ENCODE peak calls at places on chromosomes 4 and X, in seven cellular contexts. W, P, K, U, X, E and D are unnamed samples.

GRCh38 chr4:125321709-125322362 is 7.1 kb downstream of the FAT4 start:
- DNase-seq in U (peak), E (no peak), K (no peak), X (peak), P (no peak), W (peak), D (no peak)

GRCh38 chrX:75038925-75039324 is 113.7 kb upstream of the NEXMIF start:
- DNase-seq in U (peak), W (peak), X (peak), P (no peak), K (peak), E (no peak), D (peak)

GRCh38 chr4:161133877-161134276 is 1029.9 kb downstream of the FSTL5 start:
- DNase-seq in E (no peak), W (no peak), K (no peak), U (no peak), X (no peak), P (no peak), D (no peak)

GRCh38 chr4:86033171-86033570 is 326.7 kb downstream of the MAPK10 start:
- DNase-seq in U (peak), X (peak), W (peak), E (no peak), P (peak), K (peak), D (no peak)

GRCh38 chrX:150933945-150934350 is 35.5 kb upstream of the CD99L2 start:
- DNase-seq in E (no peak), U (no peak), X (no peak), P (no peak), W (no peak), K (no peak), D (no peak)

GRCh38 chr4:23900636-23901035 is 10.8 kb upstream of the PPARGC1A start:
- DNase-seq in P (no peak), X (no peak), E (no peak), U (no peak), K (no peak), W (no peak), D (no peak)

GRCh38 chr4:53780736-53781400 is 189.6 kb upstream of the LNX1 start:
- DNase-seq in U (peak), X (peak), K (no peak), E (no peak), P (no peak), W (no peak), D (no peak)

GRCh38 chr4:37767546-37767945 is 58.9 kb upstream of the PGM2 start:
- DNase-seq in E (peak), W (peak), U (peak), X (peak), P (peak), K (peak), D (no peak)

GRCh38 chr4:5638976-5639375 is 69.4 kb downstream of the EVC2 start:
- DNase-seq in P (no peak), U (peak), W (no peak), K (no peak), X (peak), E (no peak), D (no peak)

GRCh38 chr4:26858947-26859401 is 1.7 kb upstream of the STIM2 start:
- DNase-seq in P (no peak), U (peak), K (no peak), X (peak), W (no peak), E (no peak), D (no peak)

GRCh38 chrX:48450076-48450475 is 20.0 kb downstream of the SLC38A5 start:
- DNase-seq in U (no peak), X (no peak), W (no peak), E (no peak), K (no peak), P (no peak), D (no peak)

GRCh38 chrX:115896362-115896761 is 274.2 kb upstream of the AGTR2 start:
- DNase-seq in U (no peak), K (no peak), X (no peak), P (no peak), E (no peak), W (no peak), D (no peak)

GRCh38 chr4:5416637-5417036 is 291.7 kb downstream of the EVC2 start:
- DNase-seq in W (no peak), K (no peak), P (no peak), E (no peak), U (no peak), X (no peak), D (no peak)

GRCh38 chr4:181860157-181860556 is 383.0 kb upstream of the TENM3 start:
- DNase-seq in U (peak), K (no peak), X (peak), W (peak), P (no peak), E (no peak), D (peak)

GRCh38 chrX:627995-628394 is 2.6 kb upstream of the SHOX start:
- DNase-seq in P (no peak), U (no peak), K (no peak), E (no peak), X (no peak), W (no peak), D (no peak)

GRCh38 chrX:46737462-46737861 is 21.5 kb downstream of the SLC9A7 start:
- DNase-seq in U (peak), K (no peak), W (peak), X (peak), E (no peak), P (no peak), D (no peak)

GRCh38 chr4:127732623-127733199 is 2.5 kb downstream of the SLC25A31 start:
- DNase-seq in E (no peak), W (peak), U (peak), P (no peak), K (peak), X (peak), D (peak)

GRCh38 chr4:109735566-109736454 is 5.9 kb upstream of the PLA2G12A start:
- DNase-seq in W (peak), K (no peak), U (peak), E (no peak), P (no peak), X (peak), D (no peak)

GRCh38 chr4:185997287-185997686 is 71.7 kb upstream of the TLR3 start:
- DNase-seq in P (peak), E (no peak), U (no peak), X (no peak), W (no peak), K (no peak), D (no peak)

GRCh38 chr4:80237992-80238391 is 28.5 kb upstream of the FGF5 start:
- DNase-seq in X (peak), E (no peak), K (no peak), P (no peak), W (peak), U (peak), D (peak)

GRCh38 chr4:149830823-149831222 is 15.2 kb upstream of the IQCM start:
- DNase-seq in U (no peak), E (no peak), P (no peak), K (no peak), W (no peak), X (peak), D (no peak)

GRCh38 chr4:89788243-89789072 is 48.5 kb downstream of the SNCA start:
- DNase-seq in X (peak), U (peak), P (no peak), W (peak), K (no peak), E (no peak), D (no peak)

GRCh38 chrX:154918060-154918483 is 31.9 kb downstream of the F8A1 start:
- DNase-seq in K (peak), U (peak), X (peak), W (peak), P (peak), E (no peak), D (peak)

GRCh38 chr4:47839259-47839658 is 1.4 kb upstream of the CORIN start:
- DNase-seq in W (peak), K (no peak), X (peak), E (no peak), P (no peak), U (peak), D (no peak)

GRCh38 chr4:38356686-38357085 is 307.3 kb upstream of the KLF3 start:
- DNase-seq in X (no peak), P (no peak), K (no peak), U (no peak), E (no peak), W (no peak), D (no peak)

GRCh38 chrX:129813662-129814061 is 30.0 kb downstream of the ZDHHC9 start:
- DNase-seq in W (no peak), U (no peak), K (no peak), P (no peak), X (no peak), E (no peak), D (no peak)
- H3K4me3 ChIP-seq in W (no peak), U (no peak), K (no peak), P (no peak), X (no peak), E (no peak), D (no peak)

DNA sequence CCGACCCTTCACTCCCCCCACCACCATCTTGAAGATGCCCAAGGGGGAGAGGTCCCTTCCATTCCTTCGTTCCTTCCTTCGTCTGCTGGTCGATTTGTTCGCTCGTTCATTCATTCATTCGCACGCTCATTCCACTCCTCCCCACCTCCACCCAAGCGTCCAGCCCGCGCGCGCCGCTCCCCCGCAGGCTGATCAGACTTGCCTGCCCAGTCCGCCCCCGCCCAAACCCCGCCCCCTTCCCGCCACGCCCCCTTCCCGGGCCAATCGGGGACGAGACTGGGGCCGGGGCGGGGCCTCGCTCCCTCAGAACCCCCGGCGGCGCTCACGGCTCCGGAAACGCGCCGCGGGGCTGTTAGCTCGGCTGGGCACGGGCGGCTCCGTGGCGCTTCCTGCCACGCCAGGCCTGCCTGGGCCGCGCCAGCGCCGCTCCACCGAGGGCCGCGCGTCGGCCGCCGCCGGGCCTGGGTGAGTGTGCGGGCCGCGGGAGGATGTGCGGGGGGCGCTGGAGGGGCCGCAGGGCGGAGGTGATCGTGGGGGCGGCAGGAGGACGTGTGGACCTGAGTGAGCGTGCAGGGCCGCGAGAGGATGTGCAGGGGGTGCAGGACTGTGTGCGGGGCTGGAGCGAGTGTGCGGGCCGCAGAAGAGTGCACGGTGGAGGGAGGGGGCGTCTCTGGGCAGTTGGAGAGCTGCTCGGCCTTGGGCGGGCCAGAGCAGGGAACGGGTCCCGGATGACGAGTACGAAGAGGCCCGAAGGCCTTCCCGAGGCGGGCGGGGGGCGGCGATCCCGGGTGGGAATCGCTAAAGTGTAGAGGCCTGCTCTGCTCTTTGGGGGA is at the start of gene ZNF275:
- DNase-seq in E (peak), W (peak), P (peak), X (peak), U (peak), K (peak), D (no peak)
- TF ChIP-seq CTCF in E (no peak), W (no peak), P (no peak), X (no peak), U (no peak), K (no peak), D (no peak)

GRCh38 chrX:68992998-68993397 is 164.2 kb downstream of the EFNB1 start:
- DNase-seq in X (no peak), K (no peak), P (no peak), U (no peak), W (no peak), E (no peak), D (no peak)

GRCh38 chrX:68990948-68991347 is 162.1 kb downstream of the EFNB1 start:
- DNase-seq in K (no peak), W (no peak), P (no peak), X (no peak), E (no peak), U (no peak), D (no peak)

GRCh38 chrX:68989456-68989855 is 160.6 kb downstream of the EFNB1 start:
- DNase-seq in W (no peak), E (no peak), K (no peak), U (no peak), X (no peak), P (no peak), D (no peak)

GRCh38 chrX:68989865-68990606 is 161.2 kb downstream of the EFNB1 start:
- DNase-seq in K (no peak), W (peak), U (peak), X (peak), P (no peak), E (no peak), D (no peak)

DNA sequence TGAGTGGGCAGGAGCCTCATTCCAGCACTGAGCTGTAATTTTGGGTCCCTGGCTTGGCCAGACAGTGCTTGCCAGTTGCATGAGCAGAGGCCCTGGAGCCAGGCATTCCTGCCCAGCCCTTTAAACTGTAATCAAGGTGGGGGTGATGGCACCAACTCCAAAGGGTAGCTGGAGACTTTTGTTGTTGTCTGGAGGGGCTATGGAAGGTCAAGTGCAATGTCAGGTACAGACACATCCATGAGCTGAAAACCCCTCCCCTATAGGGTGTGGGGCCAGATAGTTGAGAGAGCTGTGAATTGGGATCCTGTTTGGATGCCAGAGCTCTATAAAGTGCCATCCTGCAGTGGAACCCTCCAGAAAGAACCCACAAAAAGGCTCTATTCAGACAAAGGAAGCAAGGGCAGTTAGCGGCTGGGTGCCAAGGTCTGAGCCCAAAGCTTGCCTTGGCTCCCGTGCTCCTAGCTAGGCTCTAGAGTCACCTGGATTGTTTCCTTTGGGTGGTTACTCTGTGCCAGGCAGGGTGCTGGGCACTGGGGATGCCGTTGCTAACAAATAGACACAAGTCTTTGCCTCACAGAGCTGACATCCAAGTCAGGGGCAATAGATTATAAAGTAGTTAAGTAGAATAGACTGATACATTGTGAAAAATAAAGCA is 163.0 kb downstream of the EFNB1 start:
- DNase-seq in U (no peak), K (no peak), P (no peak), W (no peak), E (no peak), X (no peak), D (no peak)
- H3K4me3 ChIP-seq in U (no peak), K (no peak), P (no peak), W (no peak), E (no peak), X (no peak), D (no peak)

GRCh38 chr4:3246458-3247398 is 2.2 kb upstream of the MSANTD1 start:
- DNase-seq in K (no peak), X (no peak), E (peak), P (no peak), W (no peak), U (no peak), D (no peak)
- TF ChIP-seq CTCF in K (no peak), X (no peak), E (no peak), P (no peak), W (no peak), U (no peak), D (no peak)

DNA sequence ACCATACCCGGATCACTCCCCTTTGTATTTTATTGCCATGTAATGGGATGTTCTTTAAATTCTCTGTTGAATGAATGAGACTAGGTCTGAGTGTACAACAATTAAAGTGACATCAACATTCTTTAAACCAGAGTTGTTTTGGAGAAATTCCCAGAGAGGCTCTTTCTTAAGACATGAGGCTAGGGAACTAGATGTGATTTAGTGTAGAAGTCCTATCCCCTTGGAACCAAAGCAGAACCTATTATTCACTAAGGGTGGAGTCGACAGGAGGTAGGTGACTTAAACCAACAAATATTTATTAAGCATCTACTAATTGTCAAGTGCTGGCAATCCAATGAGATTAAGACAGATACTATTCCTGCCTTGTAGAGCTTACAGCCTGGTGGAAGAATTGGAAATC is 1.7 kb downstream of the EIF1AX start:
- DNase-seq in U (peak), X (peak), W (peak), K (no peak), E (no peak), P (no peak), D (no peak)
- H3K4me3 ChIP-seq in U (peak), X (peak), W (peak), K (peak), E (no peak), P (peak), D (peak)

GRCh38 chrX:73401591-73402266 is 45.1 kb upstream of the CDX4 start:
- DNase-seq in U (no peak), E (peak), P (no peak), X (no peak), W (no peak), K (no peak), D (no peak)
- TF ChIP-seq CTCF in U (no peak), E (no peak), P (no peak), X (no peak), W (no peak), K (no peak), D (no peak)

DNA sequence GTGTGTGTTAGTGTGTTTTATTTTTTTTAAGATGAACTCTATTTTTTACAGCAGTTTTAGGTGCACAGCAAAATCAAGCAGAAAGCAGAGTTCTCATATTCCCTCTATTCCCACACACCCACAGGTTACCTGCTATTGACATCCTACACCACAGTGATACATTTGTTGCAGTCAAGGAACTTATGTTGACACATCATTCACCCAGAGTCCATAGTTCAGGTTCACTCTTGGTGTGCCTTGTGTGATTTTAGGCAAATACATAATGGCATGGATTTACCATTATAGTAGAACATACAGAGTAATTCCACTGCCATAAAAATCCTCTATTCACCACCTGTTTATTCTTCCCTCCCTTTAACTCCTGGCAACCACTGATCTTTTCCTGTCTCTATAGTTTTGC is 28.7 kb downstream of the DIAPH2 start:
- DNase-seq in X (no peak), U (no peak), P (no peak), K (no peak), W (no peak), E (no peak), D (no peak)
- H3K4me3 ChIP-seq in X (no peak), U (no peak), P (no peak), K (no peak), W (no peak), E (no peak), D (no peak)